ENCODE peak calls at places on chromosomes 2 and 18, in four cellular contexts. Q, J, R and P are unnamed samples.

GRCh38 chr2:189763908-189764661 is 1.5 kb upstream of the OSGEPL1 start:
- DNase-seq in J (peak), Q (no peak), R (peak), P (peak)

GRCh38 chr2:100589527-100589926 is 26.7 kb downstream of the PDCL3 start:
- DNase-seq in J (no peak), Q (no peak), R (no peak), P (no peak)

GRCh38 chr2:107717666-107718065 is 109.0 kb upstream of the RGPD4 start:
- DNase-seq in Q (no peak), J (no peak), R (no peak), P (no peak)

GRCh38 chr2:36290306-36290705 is 65.3 kb upstream of the CRIM1 start:
- DNase-seq in J (peak), R (peak), Q (no peak), P (peak)

GRCh38 chr2:60707750-60708371 is 48.2 kb upstream of the PAPOLG start:
- DNase-seq in Q (no peak), R (peak), J (peak), P (peak)

GRCh38 chr2:20620696-20621365 is 30.1 kb downstream of the HS1BP3 start:
- DNase-seq in J (no peak), Q (no peak), R (no peak), P (no peak)

GRCh38 chr18:62827397-62827796 is 112.1 kb downstream of the PHLPP1 start:
- DNase-seq in J (no peak), Q (no peak), R (no peak), P (no peak)

GRCh38 chr18:12726774-12727550 is 24.1 kb downstream of the PSMG2 start:
- DNase-seq in Q (peak), R (peak), J (peak), P (peak)

GRCh38 chr18:48786621-48787522 is 163.9 kb downstream of the SMAD7 start:
- DNase-seq in J (no peak), R (no peak), Q (no peak), P (no peak)

GRCh38 chr2:193199322-193199721 is 1004.6 kb upstream of the TMEFF2 start:
- DNase-seq in J (no peak), R (no peak), Q (no peak), P (no peak)

GRCh38 chr2:152715854-152716428 is 1.3 kb downstream of the PRPF40A start:
- DNase-seq in Q (no peak), R (peak), J (no peak), P (peak)

GRCh38 chr2:222919841-222920609 is 59.2 kb downstream of the ACSL3 start:
- DNase-seq in Q (no peak), J (peak), R (peak), P (peak)

GRCh38 chr2:75102011-75102410 is 97.3 kb downstream of the TACR1 start:
- DNase-seq in J (no peak), R (no peak), Q (no peak), P (no peak)
- TF ChIP-seq CTCF in J (no peak), R (no peak), Q (no peak), P (no peak)

DNA sequence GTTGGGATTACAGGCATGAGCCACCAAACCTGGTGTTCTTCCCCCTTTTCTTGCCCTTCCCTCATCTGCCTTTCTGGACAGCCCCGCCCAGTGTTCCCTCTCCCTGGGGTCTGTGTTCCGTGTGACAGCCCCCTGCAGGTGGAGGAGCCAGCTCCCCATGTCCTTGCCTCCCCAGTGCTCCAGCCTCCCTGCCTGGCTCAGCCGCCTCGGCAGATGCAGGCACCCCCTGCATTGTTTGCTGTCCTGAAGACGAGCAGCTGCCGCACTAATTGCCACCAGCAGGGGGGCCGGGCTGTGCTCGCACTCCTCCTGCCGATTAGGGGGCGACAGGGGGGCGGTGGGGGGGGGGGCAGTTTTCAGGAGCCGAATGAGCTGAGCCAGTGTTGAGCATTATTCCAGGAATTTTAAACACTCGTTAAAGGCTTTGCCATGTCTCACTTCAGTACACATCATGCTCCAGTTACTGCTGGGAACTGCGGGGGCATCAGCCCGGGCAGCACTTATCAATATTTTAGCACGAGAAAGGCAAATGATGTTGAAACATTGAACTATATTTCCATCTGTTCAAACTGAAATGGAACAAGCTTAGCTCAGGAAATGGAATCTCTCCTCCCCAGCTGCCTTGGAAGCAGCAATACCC is 23.3 kb downstream of the SIX3 start:
- DNase-seq in Q (no peak), R (no peak), J (no peak), P (no peak)
- TF ChIP-seq CTCF in Q (no peak), R (peak), J (peak), P (peak)

DNA sequence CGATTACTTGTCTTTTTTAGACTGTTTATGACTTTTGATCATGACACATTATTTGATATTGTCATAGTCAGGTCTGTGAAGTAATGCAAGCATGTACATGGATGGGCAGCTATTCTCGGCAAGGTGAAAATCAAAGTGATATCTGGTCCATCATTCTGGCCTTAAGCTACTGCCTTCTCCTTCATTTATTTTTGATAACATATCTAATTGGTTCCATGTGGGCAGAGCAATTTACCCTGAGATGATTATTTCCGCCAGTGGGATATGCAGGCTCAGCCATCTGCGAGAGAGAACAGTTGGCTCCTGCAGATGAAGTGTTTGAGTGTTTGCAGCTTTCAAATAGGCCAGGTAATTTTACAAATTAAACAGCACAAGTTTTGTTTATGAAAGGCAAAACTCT is 116.3 kb downstream of the LYPD6 start:
- DNase-seq in R (no peak), Q (no peak), J (no peak), P (no peak)
- TF ChIP-seq CTCF in R (no peak), Q (no peak), J (no peak), P (no peak)

GRCh38 chr2:151180123-151180522 is 81.5 kb downstream of the RBM43 start:
- DNase-seq in Q (no peak), R (no peak), J (no peak), P (no peak)

GRCh38 chr2:151175857-151176256 is 85.8 kb downstream of the RBM43 start:
- DNase-seq in Q (no peak), R (no peak), J (no peak), P (no peak)

GRCh38 chr2:151171186-151171585 is 90.5 kb downstream of the RBM43 start:
- DNase-seq in Q (no peak), J (no peak), R (no peak), P (no peak)

GRCh38 chr2:151178187-151178586 is 83.5 kb downstream of the RBM43 start:
- DNase-seq in J (no peak), Q (no peak), R (no peak), P (no peak)

DNA sequence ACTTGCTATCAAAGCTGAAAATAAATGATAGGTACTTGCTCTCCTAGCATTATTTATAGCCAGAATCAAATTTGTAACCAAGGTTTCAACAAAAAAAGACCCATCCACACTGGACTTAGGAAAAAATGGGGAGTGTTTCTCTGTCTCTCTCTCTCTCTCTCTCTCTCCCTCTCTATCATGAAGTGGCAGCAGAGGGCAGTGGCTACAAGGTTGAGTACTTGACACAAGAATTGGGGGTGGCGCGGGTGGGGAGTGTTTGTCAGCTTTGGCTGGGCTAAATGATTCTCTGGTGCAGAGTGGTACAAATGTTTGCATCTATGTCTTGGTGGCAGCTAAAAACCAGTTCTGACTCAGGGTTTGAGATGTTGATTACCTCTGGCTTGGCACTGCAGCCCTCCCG is 85.0 kb downstream of the RBM43 start:
- DNase-seq in Q (no peak), J (no peak), R (no peak), P (no peak)
- TF ChIP-seq CTCF in Q (no peak), J (no peak), R (no peak), P (no peak)

DNA sequence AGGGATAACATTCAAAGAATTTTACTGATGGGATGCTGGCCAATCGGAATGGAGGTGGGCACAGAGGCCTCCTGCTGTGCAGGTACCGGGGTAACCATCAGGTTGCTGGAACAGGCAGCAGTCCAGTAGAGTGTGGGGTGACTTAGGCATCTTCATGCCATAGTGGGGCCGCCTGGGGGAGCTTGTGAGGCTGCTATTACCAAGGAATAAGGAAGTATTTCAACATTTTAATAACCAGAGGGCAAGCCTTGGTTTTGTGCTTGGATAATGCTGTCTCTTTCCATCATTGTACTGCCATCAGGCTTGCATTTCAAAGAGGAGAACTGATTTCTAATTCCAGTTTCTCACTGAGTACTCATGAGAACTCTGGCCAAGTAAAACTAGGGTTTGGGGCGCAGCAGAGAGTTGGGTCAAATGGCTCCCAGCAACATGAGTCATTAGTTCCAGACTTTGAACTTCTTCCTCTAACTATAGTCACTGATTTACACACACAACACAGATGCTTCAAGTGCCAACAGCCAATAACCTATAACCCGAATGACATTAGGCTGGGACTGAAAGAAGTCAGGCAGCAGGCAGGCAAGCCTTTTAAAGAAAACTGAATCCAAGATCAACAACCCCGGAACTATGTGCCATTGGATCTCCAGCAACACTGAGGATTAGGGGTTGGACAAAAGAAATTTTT is 56.1 kb upstream of the FHL2 start:
- DNase-seq in J (peak), R (peak), Q (no peak), P (peak)
- TF ChIP-seq CTCF in J (peak), R (peak), Q (no peak), P (peak)

GRCh38 chr2:69013123-69013836 is at the start of gene ANTXR1:
- DNase-seq in J (peak), R (peak), Q (no peak), P (peak)
- TF ChIP-seq CTCF in J (no peak), R (no peak), Q (no peak), P (peak)

GRCh38 chr2:85018049-85018447 is 47.1 kb downstream of the KCMF1 start:
- DNase-seq in J (no peak), Q (no peak), R (no peak), P (no peak)
- TF ChIP-seq CTCF in J (no peak), Q (no peak), R (no peak), P (peak)

GRCh38 chr2:227701556-227701955 is 16.3 kb downstream of the SLC19A3 start:
- DNase-seq in R (no peak), Q (no peak), J (no peak), P (no peak)
- TF ChIP-seq CTCF in R (no peak), Q (no peak), J (no peak), P (no peak)